ENCODE peak calls at places on chromosomes 1 and 21, in eight cellular contexts. U, L, T, S, C, O, F and N are unnamed samples.

GRCh38 chr1:152388889-152389288 is 25.2 kb downstream of the CRNN start:
- DNase-seq in F (no peak), T (no peak), O (no peak), C (no peak), U (no peak), S (no peak), L (no peak), N (no peak)

GRCh38 chr1:87120779-87121178 is 206.3 kb downstream of the HS2ST1 start:
- DNase-seq in U (peak; percentile 28), S (no peak), O (no peak), F (no peak), C (no peak), L (no peak), T (no peak), N (no peak)

GRCh38 chr1:199101635-199102034 is 462.8 kb downstream of the PTPRC start:
- DNase-seq in F (no peak), O (no peak), S (no peak), U (no peak), C (no peak), L (no peak), T (no peak), N (no peak)

GRCh38 chr1:224116131-224116530 is 2.2 kb downstream of the FBXO28 start:
- DNase-seq in C (no peak), F (no peak), O (no peak), T (no peak), S (peak; percentile 60), U (peak; percentile 69), L (no peak), N (no peak)

GRCh38 chr1:175725684-175726083 is 17.7 kb downstream of the TNR start:
- DNase-seq in S (no peak), C (peak; percentile 54), O (no peak), F (peak; percentile 45), L (no peak), T (peak; percentile 13), U (peak; percentile 41), N (no peak)

GRCh38 chr1:110850632-110851031 is 22.3 kb upstream of the CD53 start:
- DNase-seq in F (no peak), O (no peak), S (no peak), L (no peak), C (no peak), T (no peak), U (no peak), N (no peak)

GRCh38 chr1:245000872-245001188 is 136.5 kb upstream of the HNRNPU start:
- DNase-seq in O (no peak), C (no peak), U (no peak), L (no peak), T (no peak), S (no peak), F (no peak), N (no peak)

GRCh38 chr21:45299026-45299863 is 11.6 kb upstream of the POFUT2 start:
- DNase-seq in T (no peak), L (no peak), S (no peak), F (peak; percentile 2), C (no peak), O (no peak), U (no peak), N (no peak)

GRCh38 chr21:44962481-44962966 is 22.7 kb downstream of the SLX9 start:
- DNase-seq in S (no peak), C (no peak), O (no peak), U (no peak), F (no peak), L (peak; percentile 66), T (no peak), N (no peak)

GRCh38 chr1:109396971-109397370 is 747 bp downstream of the SORT1 start:
- DNase-seq in S (peak; percentile 38), F (no peak), C (no peak), L (no peak), U (no peak), T (peak; percentile 10), O (no peak), N (no peak)

GRCh38 chr1:5850503-5850902 is 141.7 kb downstream of the NPHP4 start:
- DNase-seq in F (no peak), O (no peak), U (no peak), T (no peak), C (no peak), L (no peak), S (no peak), N (no peak)

GRCh38 chr21:44804762-44805161 is 3.1 kb upstream of the UBE2G2 start:
- DNase-seq in F (no peak), T (no peak), O (no peak), U (no peak), C (no peak), S (no peak), L (no peak), N (no peak)

GRCh38 chr1:196535727-196536126 is 72.5 kb downstream of the KCNT2 start:
- DNase-seq in C (no peak), S (no peak), U (peak; percentile 29), F (no peak), T (no peak), O (no peak), L (no peak), N (no peak)

GRCh38 chr1:156486421-156487344 is 13.9 kb downstream of the MEF2D start:
- DNase-seq in S (no peak), T (no peak), O (no peak), F (no peak), L (no peak), C (no peak), U (no peak), N (no peak)

GRCh38 chr1:109104364-109105151 is 9.4 kb upstream of the ELAPOR1 start:
- DNase-seq in S (no peak), F (no peak), O (no peak), T (no peak), L (no peak), U (no peak), C (no peak), N (no peak)

GRCh38 chr1:100323428-100324106 is 28.7 kb upstream of the CDC14A start:
- DNase-seq in U (no peak), C (no peak), T (no peak), O (no peak), L (no peak), S (no peak), F (no peak), N (no peak)

GRCh38 chr1:11985851-11986250 is 5.6 kb downstream of the MFN2 start:
- DNase-seq in O (no peak), L (no peak), C (no peak), S (no peak), F (no peak), U (no peak), T (no peak), N (no peak)

GRCh38 chr1:85544689-85545203 is 35.8 kb upstream of the CCN1 start:
- DNase-seq in O (no peak), C (no peak), S (no peak), U (no peak), L (no peak), T (no peak), F (no peak), N (no peak)

GRCh38 chr1:3732747-3733602 is 19.3 kb upstream of the CCDC27 start:
- DNase-seq in O (no peak), L (no peak), S (no peak), F (no peak), C (no peak), U (no peak), T (no peak), N (no peak)

GRCh38 chr1:164735315-164736052 is 176.5 kb downstream of the PBX1 start:
- DNase-seq in O (no peak), S (peak; percentile 85), C (no peak), L (no peak), F (no peak), U (no peak), T (no peak), N (no peak)

GRCh38 chr1:66415830-66416229 is 118.1 kb upstream of the SGIP1 start:
- DNase-seq in T (no peak), F (no peak), O (no peak), S (no peak), C (no peak), U (no peak), L (no peak), N (no peak)

GRCh38 chr1:36560621-36561364 is 78.1 kb upstream of the CSF3R start:
- DNase-seq in S (no peak), L (no peak), T (no peak), U (no peak), F (no peak), C (peak; percentile 31), O (no peak), N (no peak)